ENCODE peak calls at places on chromosomes 11 and 22, in ten cellular contexts. N is transverse colon, O is H1, G is endothelial cell of umbilical vein, P is spleen, K is stomach, R is K562, T is sigmoid colon, X is Panc1, Q is esophagus muscularis mucosa. J is an unnamed sample. For H3K9me3, the result is how much of the 10 kb centered on the place peaks cover.

GRCh38 chr22:46750861-46751260 is 11.6 kb upstream of the TBC1D22A start:
- DNase-seq in T (no peak), G (no peak), O (no peak), N (peak), K (peak), Q (no peak), X (no peak), P (no peak), R (no peak), J (no peak)

GRCh38 chr11:20258496-20258895 is 98.2 kb upstream of the DBX1 start:
- DNase-seq in P (no peak), R (no peak), T (no peak), N (no peak), G (no peak), Q (no peak), K (no peak), X (no peak), O (no peak), J (no peak)

GRCh38 chr11:67389477-67389876 is 2.3 kb upstream of the RAD9A start:
- DNase-seq in K (peak), R (peak), T (no peak), X (peak), N (peak), Q (no peak), G (no peak), O (peak), P (peak), J (no peak)

GRCh38 chr22:19178065-19178658 is 374 bp downstream of the SLC25A1 start:
- DNase-seq in G (peak), P (peak), N (peak), Q (no peak), X (no peak), R (peak), K (peak), O (peak), T (peak), J (no peak)

GRCh38 chr11:34160049-34160721 is 54.8 kb downstream of the NAT10 start:
- DNase-seq in Q (no peak), O (no peak), K (no peak), T (no peak), G (no peak), R (no peak), N (no peak), P (no peak), X (no peak), J (no peak)

GRCh38 chr22:42803454-42803853 is 53.6 kb downstream of the ARFGAP3 start:
- DNase-seq in K (peak), P (no peak), O (no peak), R (no peak), N (no peak), X (no peak), G (no peak), T (peak), Q (no peak), J (no peak)

GRCh38 chr11:108635106-108635505 is 29.8 kb upstream of the DDX10 start:
- DNase-seq in P (no peak), O (no peak), Q (no peak), T (no peak), X (no peak), G (no peak), R (no peak), N (no peak), K (no peak), J (no peak)

GRCh38 chr22:39214006-39214382 is 30.8 kb downstream of the PDGFB start:
- DNase-seq in X (no peak), T (peak), K (no peak), Q (no peak), G (no peak), N (no peak), P (peak), O (no peak), R (no peak), J (no peak)

GRCh38 chr11:1839924-1840779 is 1.4 kb downstream of the TNNI2 start:
- DNase-seq in O (no peak), P (peak), T (no peak), G (no peak), N (peak), R (no peak), K (peak), Q (no peak), X (no peak), J (no peak)

GRCh38 chr11:66012946-66013761 is 1.3 kb downstream of the CST6 start:
- DNase-seq in R (peak), T (no peak), P (no peak), K (no peak), Q (no peak), X (no peak), G (no peak), N (no peak), O (no peak), J (no peak)

GRCh38 chr11:6618117-6619020 is 853 bp downstream of the TPP1 start:
- DNase-seq in K (peak), T (peak), P (peak), G (peak), X (no peak), O (no peak), Q (no peak), N (peak), R (peak), J (no peak)

GRCh38 chr11:76841923-76842452 is 18.7 kb upstream of the ACER3 start:
- DNase-seq in P (no peak), N (no peak), R (no peak), X (no peak), Q (no peak), O (no peak), G (no peak), T (no peak), K (no peak), J (no peak)

GRCh38 chr11:26231252-26231661 is 100.7 kb upstream of the ANO3 start:
- DNase-seq in X (no peak), P (no peak), T (no peak), K (no peak), R (no peak), O (no peak), Q (no peak), G (peak), N (no peak), J (no peak)

GRCh38 chr11:72009156-72009555 is 10.4 kb downstream of the IL18BP start:
- DNase-seq in T (no peak), K (no peak), P (no peak), G (no peak), X (no peak), N (no peak), R (no peak), O (no peak), Q (no peak), J (no peak)

GRCh38 chr22:22593964-22594656 is 35.0 kb upstream of the PRAME start:
- DNase-seq in X (peak), G (peak), K (peak), Q (no peak), N (peak), P (peak), R (peak), T (no peak), O (peak), J (no peak)

GRCh38 chr11:33334627-33335026 is 77.4 kb downstream of the HIPK3 start:
- DNase-seq in P (no peak), K (no peak), N (no peak), G (no peak), T (no peak), R (no peak), O (no peak), X (no peak), Q (no peak), J (no peak)

GRCh38 chr11:131297441-131297840 is 73.0 kb upstream of the NTM start:
- DNase-seq in O (no peak), P (no peak), T (no peak), X (no peak), Q (no peak), G (no peak), R (no peak), K (no peak), N (no peak), J (no peak)
- H3K4me3 ChIP-seq in O (no peak), P (no peak), T (no peak), X (no peak), Q (no peak), G (no peak), R (no peak), K (no peak), N (no peak), J (no peak)

GRCh38 chr11:36237341-36237740 is 51.9 kb downstream of the COMMD9 start:
- DNase-seq in N (no peak), O (no peak), G (peak), P (no peak), R (no peak), Q (no peak), K (no peak), X (no peak), T (no peak), J (no peak)

GRCh38 chr11:36239636-36240035 is 49.6 kb downstream of the COMMD9 start:
- DNase-seq in G (no peak), Q (no peak), R (no peak), K (no peak), P (no peak), N (no peak), O (no peak), T (no peak), X (no peak), J (no peak)

GRCh38 chr11:36240178-36240577 is 49.0 kb downstream of the COMMD9 start:
- DNase-seq in P (no peak), X (no peak), T (no peak), N (no peak), G (no peak), K (no peak), O (no peak), Q (no peak), R (no peak), J (no peak)

GRCh38 chr11:36240746-36241295 is 48.4 kb downstream of the COMMD9 start:
- DNase-seq in G (no peak), X (no peak), K (no peak), O (no peak), Q (no peak), P (no peak), N (no peak), R (no peak), T (no peak), J (no peak)

GRCh38 chr11:36238881-36239280 is 50.3 kb downstream of the COMMD9 start:
- DNase-seq in R (no peak), T (no peak), O (no peak), N (no peak), K (no peak), P (no peak), Q (no peak), X (no peak), G (no peak), J (no peak)
- TF ChIP-seq POLR2AphosphoS5 in R (no peak), T (no peak), O (no peak), N (no peak), K (no peak), P (no peak), Q (no peak), X (no peak), G (no peak), J (no peak)

GRCh38 chr11:118212781-118213565 is 11.8 kb downstream of the JAML start:
- DNase-seq in P (no peak), Q (no peak), O (no peak), G (no peak), X (no peak), N (no peak), R (no peak), T (no peak), K (no peak), J (no peak)

GRCh38 chr11:118214210-118214914 is 10.4 kb downstream of the JAML start:
- DNase-seq in P (no peak), K (no peak), R (no peak), G (no peak), T (no peak), Q (no peak), O (no peak), X (no peak), N (no peak), J (no peak)

GRCh38 chr11:118212131-118212725 is 12.6 kb downstream of the JAML start:
- DNase-seq in P (no peak), X (no peak), R (no peak), O (no peak), N (no peak), Q (no peak), G (no peak), K (peak), T (no peak), J (no peak)

GRCh38 chr11:118215262-118215661 is 9.5 kb downstream of the JAML start:
- DNase-seq in T (no peak), Q (no peak), G (no peak), P (no peak), X (no peak), O (no peak), R (no peak), K (no peak), N (no peak), J (no peak)

GRCh38 chr11:118213774-118214173 is 11.0 kb downstream of the JAML start:
- DNase-seq in N (no peak), G (no peak), O (no peak), T (no peak), Q (no peak), R (no peak), X (no peak), P (no peak), K (no peak), J (no peak)
- H3K9me3 ChIP-seq in N (under half), G (under half), O (under half), T (under half), Q (under half), R (under half), X (under half), P (under half), K (under half), J (under half)

DNA sequence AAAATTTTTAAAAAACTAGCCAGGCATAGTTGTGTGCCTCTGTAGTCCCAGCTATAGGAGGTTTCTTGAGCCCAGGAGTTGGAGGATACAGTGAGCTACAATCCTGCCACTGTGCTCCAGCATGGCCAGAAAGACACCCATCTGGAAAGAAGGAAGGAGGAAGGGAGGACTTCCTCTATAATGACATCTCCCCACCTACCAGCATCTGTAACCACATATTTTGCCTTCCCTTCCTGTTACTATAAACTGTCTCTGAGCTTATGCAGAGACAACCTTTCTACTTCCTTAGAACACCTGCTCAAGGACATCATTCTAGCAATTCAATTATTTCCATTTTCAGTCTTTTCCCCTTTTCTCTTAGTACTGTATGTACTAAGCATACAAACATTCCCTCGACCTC is 2.2 kb upstream of the NUP160 start:
- DNase-seq in K (no peak), N (no peak), P (no peak), G (no peak), O (no peak), Q (no peak), X (no peak), R (no peak), T (no peak), J (no peak)
- H3K4me3 ChIP-seq in K (no peak), N (no peak), P (no peak), G (no peak), O (no peak), Q (no peak), X (no peak), R (no peak), T (no peak), J (no peak)

J was measured in SK-N-MC.